ENCODE peak calls at places on chromosomes 16 and 17, in ten cellular contexts. W is cardiac muscle cell, C is body of pancreas, Z is ascending aorta, M is HCT116, B is GM23248, J is PC-3, V is tibial nerve, X is keratinocyte, Y is heart left ventricle. L is an unnamed sample.
A peak's percentile ranks its signal among the peaks of the same experiment; 100 is the strongest.

GRCh38 chr16:23710008-23710407 is 3.0 kb downstream of the ERN2 start:
- DNase-seq in W (no peak), C (no peak), Z (no peak), M (no peak), B (no peak), J (no peak), V (no peak), X (no peak), Y (no peak), L (no peak)

GRCh38 chr16:17360810-17361209 is 110.0 kb downstream of the XYLT1 start:
- DNase-seq in W (no peak), C (no peak), Z (no peak), M (no peak), B (no peak), J (no peak), V (no peak), X (no peak), Y (no peak), L (no peak)

GRCh38 chr16:65524231-65524630 is 402.4 kb upstream of the CDH11 start:
- DNase-seq in W (no peak), C (no peak), Z (no peak), M (no peak), B (no peak), J (no peak), V (no peak), X (no peak), Y (no peak), L (no peak)

GRCh38 chr16:27308792-27309191 is 5.0 kb upstream of the IL4R start:
- DNase-seq in W (no peak), C (no peak), Z (no peak), M (no peak), B (no peak), J (no peak), V (no peak), X (no peak), Y (no peak), L (no peak)

GRCh38 chr17:80498242-80498919 is 22.0 kb upstream of the NPTX1 start:
- DNase-seq in W (peak; percentile 81), C (peak; percentile 36), Z (no peak), M (no peak), B (peak; percentile 82), J (no peak), V (no peak), X (no peak), Y (peak; percentile 36), L (no peak)

GRCh38 chr17:82390860-82391435 is 19.4 kb downstream of the UTS2R start:
- DNase-seq in W (no peak), C (no peak), Z (no peak), M (no peak), B (no peak), J (no peak), V (no peak), X (no peak), Y (no peak), L (no peak)

GRCh38 chr17:31388770-31389672 is 2.5 kb upstream of the RAB11FIP4 start:
- DNase-seq in W (peak; percentile 33), C (peak; percentile 32), Z (no peak), M (no peak), B (peak; percentile 43), J (peak; percentile 10), V (no peak), X (no peak), Y (no peak), L (peak; percentile 26)

GRCh38 chr17:61254894-61255293 is 144.7 kb upstream of the TBX2 start:
- DNase-seq in W (no peak), C (no peak), Z (no peak), M (no peak), B (no peak), J (no peak), V (no peak), X (no peak), Y (no peak), L (no peak)

GRCh38 chr16:68746951-68747350 is 9.9 kb downstream of the CDH1 start:
- DNase-seq in W (no peak), C (no peak), Z (no peak), M (no peak), B (no peak), J (peak; percentile 27), V (no peak), X (no peak), Y (no peak), L (no peak)
- H3K4me1 ChIP-seq in W (no peaks in the 10 kb centered on the region), C (peaks cover 88% of the 10 kb centered on the region), Z (no peaks in the 10 kb centered on the region), M (peaks cover 51% of the 10 kb centered on the region), B (no peaks in the 10 kb centered on the region), J (peaks cover 48% of the 10 kb centered on the region), V (no peaks in the 10 kb centered on the region), X (peaks cover 40% of the 10 kb centered on the region), Y (no peaks in the 10 kb centered on the region), L (peaks cover 59% of the 10 kb centered on the region)

GRCh38 chr16:89445166-89445565 is 45.2 kb downstream of the ANKRD11 start:
- DNase-seq in W (no peak), C (no peak), Z (no peak), M (no peak), B (no peak), J (no peak), V (no peak), X (no peak), Y (no peak), L (no peak)

GRCh38 chr16:89443727-89444084 is 46.7 kb downstream of the ANKRD11 start:
- DNase-seq in W (no peak), C (peak; percentile 78), Z (no peak), M (no peak), B (no peak), J (no peak), V (no peak), X (no peak), Y (peak; percentile 62), L (peak; percentile 71)

GRCh38 chr16:89442990-89443726 is 47.2 kb downstream of the ANKRD11 start:
- DNase-seq in W (peak; percentile 70), C (peak; percentile 76), Z (peak; percentile 72), M (peak; percentile 37), B (peak; percentile 74), J (peak; percentile 85), V (no peak), X (peak; percentile 88), Y (peak; percentile 56), L (peak; percentile 71)

GRCh38 chr16:89442588-89442987 is 47.8 kb downstream of the ANKRD11 start:
- DNase-seq in W (no peak), C (no peak), Z (no peak), M (no peak), B (no peak), J (no peak), V (no peak), X (no peak), Y (peak; percentile 56), L (no peak)

DNA sequence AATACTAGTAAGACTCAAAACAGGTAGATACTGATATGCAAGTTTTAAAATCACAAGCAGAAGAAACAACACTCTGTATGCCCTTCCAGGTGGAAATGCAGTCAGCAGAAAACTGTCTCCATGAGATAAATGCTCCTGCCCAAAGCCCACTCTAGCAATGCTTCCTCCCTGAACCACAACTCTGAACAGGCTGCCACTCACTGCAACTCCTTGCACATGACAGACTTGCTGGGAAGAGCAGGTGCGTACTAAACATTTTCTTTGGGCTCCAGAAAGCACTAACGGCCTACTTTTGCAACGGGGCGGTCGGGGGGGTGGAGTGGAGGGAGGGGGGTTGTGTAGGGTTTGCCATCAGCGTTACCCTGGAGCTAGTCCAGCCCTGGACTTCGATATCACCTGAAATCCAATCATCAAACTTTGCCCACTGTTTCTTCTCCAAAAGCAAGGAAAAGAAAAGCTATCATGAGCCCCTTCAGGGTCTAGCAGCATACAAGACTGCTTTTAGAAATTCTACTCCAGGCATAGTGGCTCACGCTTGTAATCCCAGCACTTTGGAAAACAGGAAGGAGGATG is 46.1 kb downstream of the ANKRD11 start:
- DNase-seq in W (no peak), C (no peak), Z (no peak), M (no peak), B (no peak), J (no peak), V (no peak), X (no peak), Y (no peak), L (no peak)
- H3K27ac ChIP-seq in W (peak overlapping the region; percentile 89), C (peak overlapping the region; percentile 43), Z (peak overlapping the region; percentile 21), M (no peak overlapping the region), B (no peak overlapping the region), J (peak overlapping the region; percentile 22), V (no peak overlapping the region), X (peak overlapping the region; percentile 93), Y (no peak overlapping the region), L (peak overlapping the region; percentile 63)

DNA sequence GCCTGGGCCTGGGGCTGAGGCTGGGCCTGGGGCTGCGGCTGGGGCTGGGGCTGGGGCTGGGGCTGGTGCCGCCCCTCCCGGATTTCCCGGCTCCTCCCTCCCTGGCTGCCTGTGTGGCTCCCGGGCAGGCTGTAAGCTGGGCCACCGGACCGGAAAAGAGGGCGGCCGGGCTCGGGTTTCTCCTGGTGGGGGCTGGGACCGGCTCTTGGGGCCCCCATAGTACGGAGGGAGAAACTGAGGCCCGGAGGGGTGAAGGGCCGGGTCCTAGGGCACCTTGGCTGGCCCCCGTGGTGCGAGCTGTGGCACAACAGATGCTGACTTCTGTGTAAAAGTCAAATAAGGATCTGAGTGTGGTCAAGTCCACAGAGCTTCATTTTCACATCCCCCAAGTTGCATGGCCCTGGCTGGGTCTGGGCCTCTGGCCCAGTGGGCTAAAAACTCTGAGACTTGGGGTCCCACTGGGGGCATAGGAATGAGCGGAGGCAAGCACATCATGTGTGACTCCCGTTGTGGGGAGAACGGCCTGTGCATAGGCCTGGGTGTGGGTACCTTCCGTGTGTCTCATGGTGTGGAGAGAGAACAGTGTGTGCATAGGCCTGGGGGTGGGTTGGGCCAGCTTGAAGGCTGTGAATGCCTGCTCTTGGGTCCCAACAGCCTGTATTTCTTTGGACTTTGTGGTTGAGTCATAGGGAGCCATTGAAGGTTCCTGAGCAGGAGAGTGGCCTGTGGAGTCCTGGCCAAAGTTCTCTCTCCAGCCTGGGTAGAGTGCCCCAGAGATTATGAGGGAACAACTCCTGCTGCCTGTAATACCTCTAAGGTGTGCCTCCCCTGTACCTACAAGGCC is 123.9 kb upstream of the CIBAR2 start:
- DNase-seq in W (no peak), C (no peak), Z (no peak), M (no peak), B (peak; percentile 40), J (no peak), V (no peak), X (no peak), Y (no peak), L (peak; percentile 28)
- H3K4me3 ChIP-seq in W (peak overlapping the region; percentile 8), C (no peak overlapping the region), Z (peak overlapping the region; percentile 58), M (peak overlapping the region; percentile 61), B (peak overlapping the region; percentile 71), J (peak overlapping the region; percentile 55), V (peak overlapping the region; percentile 15), X (no peak overlapping the region), Y (peak overlapping the region; percentile 48), L (peak overlapping the region; percentile 46)

GRCh38 chr17:17836250-17836817 is 452 bp downstream of the SREBF1 start:
- DNase-seq in W (peak; percentile 94), C (peak; percentile 99), Z (peak; percentile 98), M (peak; percentile 92), B (peak; percentile 97), J (peak; percentile 100), V (peak; percentile 95), X (peak; percentile 89), Y (peak; percentile 98), L (peak; percentile 99)

GRCh38 chr17:17839792-17840707 is 3.3 kb upstream of the SREBF1 start:
- DNase-seq in W (peak; percentile 93), C (peak; percentile 97), Z (peak; percentile 92), M (peak; percentile 69), B (peak; percentile 92), J (peak; percentile 98), V (peak; percentile 69), X (peak; percentile 92), Y (peak; percentile 94), L (peak; percentile 96)

GRCh38 chr17:17837380-17837821 is 615 bp upstream of the SREBF1 start:
- DNase-seq in W (peak; percentile 90), C (peak; percentile 56), Z (peak; percentile 76), M (peak; percentile 69), B (peak; percentile 87), J (peak; percentile 60), V (peak; percentile 77), X (no peak), Y (peak; percentile 79), L (no peak)

GRCh38 chr17:17836818-17837379 is at the start of gene SREBF1:
- DNase-seq in W (peak; percentile 58), C (peak; percentile 68), Z (no peak), M (no peak), B (peak; percentile 81), J (peak; percentile 63), V (peak; percentile 36), X (no peak), Y (peak; percentile 71), L (peak; percentile 61)

DNA sequence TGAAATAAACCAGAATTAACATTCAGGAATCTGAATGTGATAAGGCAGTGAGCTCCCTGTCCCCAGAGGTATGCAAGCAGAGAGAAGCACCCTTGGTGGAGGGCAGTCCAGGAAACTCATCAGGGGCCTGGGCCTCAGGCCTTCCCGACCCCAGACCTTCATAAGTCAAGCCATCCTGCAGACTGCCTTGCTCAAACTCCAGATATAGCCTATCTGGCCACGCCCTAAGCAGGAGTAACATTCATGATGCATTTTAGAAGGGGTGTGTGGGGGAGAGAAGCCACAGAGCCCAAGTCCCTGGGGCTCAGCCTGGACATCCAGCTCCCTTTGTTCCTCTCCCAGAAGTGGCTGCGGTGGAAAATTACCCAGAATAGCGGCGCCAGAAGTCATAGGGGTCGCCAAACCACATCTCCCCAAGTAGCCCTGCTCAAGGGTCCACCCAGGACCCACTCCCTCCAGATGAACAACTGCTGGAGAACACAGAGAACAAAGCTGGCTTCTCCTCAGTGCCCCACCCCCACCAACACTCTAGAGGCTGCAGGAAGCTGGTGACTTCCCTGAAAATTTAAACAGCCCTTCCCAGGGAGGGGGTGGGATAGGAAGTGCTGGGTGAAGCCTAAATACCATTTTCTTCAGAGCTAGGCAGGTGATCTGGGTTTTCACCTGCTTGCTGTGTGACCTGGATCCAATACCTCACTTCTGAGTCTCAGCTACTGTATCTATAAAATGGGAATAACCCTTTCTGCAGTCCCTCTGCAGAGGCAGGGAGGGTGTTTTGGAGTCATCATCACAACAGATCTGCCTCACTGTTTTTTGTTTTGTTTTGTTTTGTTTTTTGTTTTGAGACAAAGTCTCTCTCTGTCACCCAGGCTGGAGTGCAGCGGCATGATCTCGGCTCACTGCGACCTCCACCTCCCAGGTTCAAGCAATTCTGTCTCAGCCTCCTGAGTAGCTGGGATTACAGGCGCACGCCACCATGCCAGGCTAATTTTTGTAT is 1.5 kb upstream of the SREBF1 start:
- DNase-seq in W (peak; percentile 65), C (peak; percentile 67), Z (no peak), M (peak; percentile 75), B (peak; percentile 73), J (peak; percentile 86), V (peak; percentile 71), X (no peak), Y (peak; percentile 83), L (no peak)
- H3K4me1 ChIP-seq in W (peaks cover 56% of the 10 kb centered on the region), C (peaks cover 89% of the 10 kb centered on the region), Z (peaks cover 53% of the 10 kb centered on the region), M (peaks cover 68% of the 10 kb centered on the region), B (peaks cover 38% of the 10 kb centered on the region), J (peaks cover 65% of the 10 kb centered on the region), V (peaks cover 68% of the 10 kb centered on the region), X (peaks cover 68% of the 10 kb centered on the region), Y (peaks cover 62% of the 10 kb centered on the region), L (peaks cover 67% of the 10 kb centered on the region)